ENCODE peak calls at places on chromosomes 6 and 20, in five cellular contexts. F is aorta, M is kidney, V is HepG2, G is ovary. S is an unnamed sample.

GRCh38 chr6:136822051-136822378 is 377 bp upstream of the PEX7 start:
- DNase-seq in F (peak; percentile 50), M (no peak), V (no peak), G (no peak), S (peak; percentile 23)

GRCh38 chr20:60053125-60053812 is 95.0 kb downstream of the CDH26 start:
- DNase-seq in F (no peak), M (no peak), V (peak; percentile 20), G (no peak), S (no peak)

GRCh38 chr20:1005452-1006027 is 3.4 kb upstream of the RSPO4 start:
- DNase-seq in F (no peak), M (no peak), V (peak; percentile 59), G (no peak), S (peak; percentile 67)

GRCh38 chr6:139605350-139605749 is 230.9 kb upstream of the CITED2 start:
- DNase-seq in F (peak; percentile 51), M (no peak), V (no peak), G (peak; percentile 46), S (no peak)

GRCh38 chr20:63765082-63765873 is 25.7 kb downstream of the SLC2A4RG start:
- DNase-seq in F (no peak), M (peak; percentile 31), V (peak; percentile 83), G (no peak), S (peak; percentile 5)

GRCh38 chr20:25052255-25053206 is 5.4 kb downstream of the ACSS1 start:
- DNase-seq in F (peak; percentile 74), M (peak; percentile 69), V (no peak), G (peak; percentile 69), S (no peak)

GRCh38 chr20:9514072-9514460 is 324 bp upstream of the LAMP5 start:
- DNase-seq in F (no peak), M (no peak), V (no peak), G (no peak), S (no peak)

GRCh38 chr20:48814633-48815032 is 13.2 kb downstream of the PREX1 start:
- DNase-seq in F (no peak), M (no peak), V (no peak), G (no peak), S (no peak)

GRCh38 chr20:25586877-25587276 is 1.5 kb upstream of the NINL start:
- DNase-seq in F (no peak), M (peak; percentile 32), V (no peak), G (no peak), S (no peak)

GRCh38 chr6:38671885-38672467 is 31.0 kb downstream of the GLO1 start:
- DNase-seq in F (no peak), M (no peak), V (peak; percentile 43), G (peak; percentile 31), S (peak; percentile 78)

GRCh38 chr20:63626424-63627128 is at the start of gene GMEB2:
- DNase-seq in F (peak; percentile 85), M (peak; percentile 92), V (peak; percentile 69), G (peak; percentile 75), S (peak; percentile 91)

GRCh38 chr6:164010446-164011071 is 596.0 kb downstream of the QKI start:
- DNase-seq in F (no peak), M (no peak), V (no peak), G (no peak), S (no peak)

GRCh38 chr20:13613917-13614316 is 24.8 kb downstream of the TASP1 start:
- DNase-seq in F (no peak), M (no peak), V (peak; percentile 35), G (no peak), S (no peak)

GRCh38 chr6:85130743-85131142 is 319.1 kb upstream of the NT5E start:
- DNase-seq in F (no peak), M (no peak), V (no peak), G (no peak), S (no peak)

GRCh38 chr6:89400912-89401399 is 11.1 kb downstream of the RRAGD start:
- DNase-seq in F (no peak), M (no peak), V (no peak), G (no peak), S (no peak)

GRCh38 chr6:26223677-26224546 is 136.7 kb downstream of the HFE start:
- DNase-seq in F (peak; percentile 81), M (no peak), V (peak; percentile 92), G (peak; percentile 72), S (peak; percentile 93)

GRCh38 chr20:35355372-35355771 is 56.4 kb downstream of the UQCC1 start:
- DNase-seq in F (no peak), M (no peak), V (no peak), G (no peak), S (no peak)

GRCh38 chr20:51412333-51412761 is 130.2 kb downstream of the NFATC2 start:
- DNase-seq in F (peak; percentile 69), M (peak; percentile 64), V (no peak), G (peak; percentile 40), S (peak; percentile 35)

GRCh38 chr6:42281570-42281969 is 63.9 kb upstream of the MRPS10 start:
- DNase-seq in F (no peak), M (peak; percentile 60), V (no peak), G (no peak), S (no peak)

GRCh38 chr6:44338228-44339122 is 4.0 kb upstream of the SPATS1 start:
- DNase-seq in F (no peak), M (no peak), V (peak; percentile 72), G (peak; percentile 52), S (peak; percentile 83)

GRCh38 chr6:124446966-124447365 is 515.3 kb upstream of the RNF217 start:
- DNase-seq in F (no peak), M (no peak), V (no peak), G (no peak), S (no peak)

GRCh38 chr6:142842423-142843261 is 102.3 kb downstream of the HIVEP2 start:
- DNase-seq in F (no peak), M (no peak), V (peak; percentile 59), G (no peak), S (no peak)

GRCh38 chr6:75458895-75459294 is 34.7 kb downstream of the FILIP1 start:
- DNase-seq in F (no peak), M (no peak), V (no peak), G (no peak), S (peak; percentile 16)

GRCh38 chr20:31693987-31694661 is 28.5 kb downstream of the BCL2L1 start:
- DNase-seq in F (no peak), M (no peak), V (no peak), G (no peak), S (no peak)

GRCh38 chr6:12916001-12916400 is 199.4 kb downstream of the PHACTR1 start:
- DNase-seq in F (no peak), M (no peak), V (no peak), G (no peak), S (no peak)
- H3K4me1 ChIP-seq in F (no peaks in the 10 kb centered on the region), M (no peaks in the 10 kb centered on the region), V (no peaks in the 10 kb centered on the region), G (no peaks in the 10 kb centered on the region), S (no peaks in the 10 kb centered on the region)

GRCh38 chr6:3340891-3341290 is 82.1 kb downstream of the PSMG4 start:
- DNase-seq in F (no peak), M (no peak), V (peak; percentile 24), G (no peak), S (no peak)

GRCh38 chr6:3345836-3346235 is 87.1 kb downstream of the PSMG4 start:
- DNase-seq in F (no peak), M (no peak), V (no peak), G (no peak), S (no peak)

GRCh38 chr6:3341467-3341866 is 82.7 kb downstream of the PSMG4 start:
- DNase-seq in F (no peak), M (no peak), V (no peak), G (no peak), S (no peak)

GRCh38 chr6:3340358-3340798 is 81.6 kb downstream of the PSMG4 start:
- DNase-seq in F (no peak), M (no peak), V (no peak), G (no peak), S (no peak)

DNA sequence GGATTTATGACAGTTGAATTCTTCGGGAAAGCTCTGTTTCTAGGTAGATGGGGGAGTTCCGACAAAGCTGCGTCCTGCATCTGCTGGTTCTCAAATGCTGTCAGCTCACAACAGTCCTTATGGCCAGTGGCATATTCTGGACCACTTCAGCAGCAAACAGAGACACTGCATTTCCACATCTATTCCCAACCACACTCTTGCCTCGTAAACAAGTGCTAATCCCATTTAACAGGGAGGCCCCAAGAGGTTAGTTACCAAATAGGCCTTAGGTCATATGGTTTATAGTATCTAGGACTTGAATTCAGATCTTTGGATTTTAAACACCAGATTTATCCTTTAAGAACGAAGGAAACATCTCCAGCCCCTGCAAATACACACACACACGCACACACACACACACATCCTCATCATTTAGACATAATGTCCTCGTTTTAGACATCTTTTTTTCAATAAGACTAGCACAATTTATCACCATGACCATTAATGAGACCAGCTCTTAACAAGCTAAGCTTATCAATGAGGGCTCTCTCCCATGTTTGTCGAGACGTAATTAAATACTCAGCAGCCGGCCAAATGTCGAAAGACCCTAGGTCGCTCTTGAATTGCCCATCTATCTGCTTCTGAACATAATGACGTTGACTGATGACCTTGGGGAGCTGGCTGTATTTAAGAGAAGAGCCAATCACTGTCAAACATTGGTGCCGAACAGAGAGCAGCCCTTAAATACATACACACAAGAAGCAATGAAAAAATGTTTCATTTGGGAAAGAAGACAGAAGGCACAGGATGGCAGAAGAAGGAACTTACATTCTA is 84.5 kb downstream of the PSMG4 start:
- DNase-seq in F (no peak), M (no peak), V (no peak), G (no peak), S (no peak)
- H3K4me1 ChIP-seq in F (no peaks in the 10 kb centered on the region), M (no peaks in the 10 kb centered on the region), V (peaks cover 56% of the 10 kb centered on the region), G (no peaks in the 10 kb centered on the region), S (peaks cover 26% of the 10 kb centered on the region)

GRCh38 chr6:151388997-151389639 is 2.2 kb downstream of the ZBTB2 start:
- DNase-seq in F (no peak), M (no peak), V (no peak), G (no peak), S (peak; percentile 22)
- H3K4me1 ChIP-seq in F (peaks cover 14% of the 10 kb centered on the region), M (peaks cover 14% of the 10 kb centered on the region), V (peaks cover 49% of the 10 kb centered on the region), G (peaks cover 3% of the 10 kb centered on the region), S (peaks cover 26% of the 10 kb centered on the region)

DNA sequence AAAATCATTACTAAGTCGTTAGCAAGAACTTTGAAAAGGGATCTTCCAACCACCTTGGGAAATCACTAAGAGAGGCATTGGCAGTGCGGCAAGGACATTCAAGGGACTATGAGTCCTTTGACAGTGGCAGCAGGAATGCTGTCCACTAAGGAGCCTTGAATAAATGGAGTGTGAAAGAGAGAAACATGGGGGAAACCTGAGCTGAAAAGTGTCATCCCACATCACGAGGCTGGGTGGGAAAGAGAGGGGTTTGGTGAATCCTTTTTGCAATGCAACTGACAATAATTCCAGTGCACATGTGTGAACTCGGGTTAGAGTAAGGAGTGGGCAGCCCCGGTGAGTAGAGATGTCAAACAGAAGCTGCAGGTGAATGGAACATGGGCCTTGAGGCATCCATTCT is 35.3 kb upstream of the CD83 start:
- DNase-seq in F (no peak), M (no peak), V (no peak), G (no peak), S (no peak)
- H3K4me1 ChIP-seq in F (no peaks in the 10 kb centered on the region), M (no peaks in the 10 kb centered on the region), V (no peaks in the 10 kb centered on the region), G (no peaks in the 10 kb centered on the region), S (no peaks in the 10 kb centered on the region)

DNA sequence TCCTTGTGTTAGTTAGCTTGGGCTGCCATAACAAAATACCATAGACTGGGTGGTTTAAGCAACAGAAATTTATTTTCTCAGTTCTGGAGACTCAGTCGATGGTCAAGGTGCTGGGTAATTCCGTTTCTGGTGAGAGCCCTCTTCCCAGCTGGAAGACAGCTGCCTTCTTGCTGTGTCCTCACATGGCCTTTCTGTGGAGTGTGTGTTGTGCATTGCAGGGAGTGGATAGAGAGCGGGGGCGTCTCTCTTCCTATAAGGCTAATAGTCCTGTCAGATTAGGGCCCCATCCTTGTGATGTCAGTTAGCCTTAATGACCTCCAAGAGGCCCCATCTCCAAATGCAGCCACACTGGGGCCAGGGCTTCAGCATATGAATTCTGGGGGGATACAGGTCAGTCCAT is 19.2 kb downstream of the CHMP4B start:
- DNase-seq in F (no peak), M (no peak), V (no peak), G (no peak), S (no peak)
- H3K4me1 ChIP-seq in F (peaks cover 20% of the 10 kb centered on the region), M (peaks cover 30% of the 10 kb centered on the region), V (peaks cover 41% of the 10 kb centered on the region), G (peaks cover 40% of the 10 kb centered on the region), S (peaks cover 78% of the 10 kb centered on the region)

S was measured in hepatocyte.